ENCODE peak calls at places on chromosomes 13 and 19, in four cellular contexts. S is A549, D is SK-N-SH, E is GM12878. H is an unnamed sample.

GRCh38 chr19:33673996-33674395 is 52.2 kb downstream of the CHST8 start:
- DNase-seq in S (no peak), D (peak; percentile 35), E (no peak), H (no peak)

GRCh38 chr13:76856141-76856571 is 30.0 kb downstream of the KCTD12 start:
- DNase-seq in S (no peak), D (no peak), E (no peak), H (no peak)

GRCh38 chr19:30215248-30215647 is 156.9 kb upstream of the ZNF536 start:
- DNase-seq in S (no peak), D (no peak), E (no peak), H (no peak)

GRCh38 chr13:113907637-113908617 is 44.1 kb upstream of the GAS6 start:
- DNase-seq in S (no peak), D (no peak), E (no peak), H (no peak)

GRCh38 chr13:104043184-104043583 is 977.0 kb upstream of the SLC10A2 start:
- DNase-seq in S (no peak), D (no peak), E (no peak), H (no peak)

GRCh38 chr19:16585808-16586476 is 13.7 kb upstream of the SLC35E1 start:
- DNase-seq in S (no peak), D (no peak), E (peak; percentile 98), H (no peak)

GRCh38 chr13:27658569-27658968 is 36.9 kb downstream of the POLR1D start:
- DNase-seq in S (no peak), D (no peak), E (no peak), H (no peak)

GRCh38 chr19:29562299-29563297 is 36.8 kb downstream of the VSTM2B start:
- DNase-seq in S (no peak), D (no peak), E (no peak), H (no peak)

GRCh38 chr13:71613347-71613746 is 253.7 kb downstream of the DACH1 start:
- DNase-seq in S (no peak), D (no peak), E (no peak), H (no peak)

GRCh38 chr19:1400281-1401137 is 833 bp downstream of the GAMT start:
- DNase-seq in S (no peak), D (peak; percentile 82), E (no peak), H (peak; percentile 77)

GRCh38 chr13:98162935-98163334 is 14.1 kb downstream of the RNF113B start:
- DNase-seq in S (no peak), D (no peak), E (no peak), H (no peak)

GRCh38 chr13:35526577-35526976 is 50.1 kb upstream of the MAB21L1 start:
- DNase-seq in S (no peak), D (no peak), E (no peak), H (no peak)

GRCh38 chr19:29807178-29807577 is 4.6 kb upstream of the CCNE1 start:
- DNase-seq in S (no peak), D (no peak), E (no peak), H (no peak)

GRCh38 chr13:61608138-61608537 is 192.5 kb upstream of the PCDH20 start:
- DNase-seq in S (no peak), D (no peak), E (no peak), H (no peak)
- TF ChIP-seq CHD2 in S (no peak), D (no peak), E (no peak), H (no peak)

GRCh38 chr19:15116856-15117255 is 9.7 kb downstream of the SYDE1 start:
- DNase-seq in S (no peak), D (no peak), E (no peak), H (no peak)
- TF ChIP-seq CHD2 in S (no peak), D (no peak), E (no peak), H (no peak)

GRCh38 chr19:10654610-10655456 is 687 bp downstream of the ILF3 start:
- DNase-seq in S (peak; percentile 64), D (peak; percentile 95), E (no peak), H (peak; percentile 96)
- TF ChIP-seq CHD2 in S (no peak), D (no peak), E (no peak), H (no peak)

DNA sequence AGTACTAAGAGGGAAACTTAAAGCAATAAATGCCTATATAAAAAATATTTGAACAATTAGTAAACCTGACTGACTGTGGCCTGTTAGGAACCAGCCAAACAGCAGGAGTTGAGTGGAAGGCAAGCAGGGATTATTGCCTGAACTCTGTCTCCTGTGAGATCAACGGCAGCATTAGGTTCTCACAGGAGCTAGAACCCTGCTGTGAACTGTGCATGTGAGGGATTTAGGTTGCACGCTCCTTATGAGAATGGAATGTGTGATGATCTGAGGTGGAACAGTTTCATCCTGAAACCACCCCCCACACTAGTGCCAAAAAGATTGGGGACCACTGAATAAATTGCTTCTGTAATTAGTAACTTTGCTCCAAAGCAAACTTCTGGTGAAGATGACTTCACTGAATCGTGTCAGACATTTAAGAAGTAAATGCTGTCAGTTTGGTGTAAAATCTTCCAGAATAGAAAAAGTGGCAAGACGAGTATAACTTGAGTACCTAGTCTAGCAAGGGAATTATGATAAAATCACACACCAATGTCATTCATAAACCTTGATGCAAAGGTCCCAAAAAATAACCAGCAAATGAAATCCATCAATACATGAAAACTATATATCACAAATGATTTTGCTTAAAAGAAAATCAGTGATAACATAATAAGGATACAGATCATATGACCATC is 53.8 kb downstream of the SLC6A16 start:
- DNase-seq in S (no peak), D (no peak), E (no peak), H (no peak)
- TF ChIP-seq CHD2 in S (no peak), D (no peak), E (no peak), H (no peak)

GRCh38 chr13:94859812-94860210 is 147.5 kb upstream of the SOX21 start:
- DNase-seq in S (no peak), D (no peak), E (no peak), H (no peak)

GRCh38 chr13:94854688-94855087 is 142.3 kb upstream of the SOX21 start:
- DNase-seq in S (no peak), D (no peak), E (no peak), H (no peak)

GRCh38 chr13:94860981-94861407 is 148.6 kb upstream of the SOX21 start:
- DNase-seq in S (no peak), D (no peak), E (no peak), H (no peak)

GRCh38 chr13:94858856-94859811 is 146.8 kb upstream of the SOX21 start:
- DNase-seq in S (no peak), D (no peak), E (no peak), H (no peak)
- TF ChIP-seq CHD2 in S (no peak), D (no peak), E (no peak), H (no peak)

GRCh38 chr13:38350114-38350617 is 515 bp downstream of the UFM1 start:
- DNase-seq in S (peak; percentile 25), D (peak; percentile 41), E (no peak), H (peak; percentile 54)

GRCh38 chr13:38346764-38347163 is 2.9 kb upstream of the UFM1 start:
- DNase-seq in S (no peak), D (no peak), E (no peak), H (no peak)

GRCh38 chr13:38349386-38350113 is at the start of gene UFM1:
- DNase-seq in S (peak; percentile 66), D (peak; percentile 83), E (peak; percentile 86), H (peak; percentile 80)

GRCh38 chr13:38348890-38349289 is 761 bp upstream of the UFM1 start:
- DNase-seq in S (peak; percentile 9), D (no peak), E (no peak), H (no peak)
- TF ChIP-seq CHD2 in S (no peak), D (no peak), E (no peak), H (no peak)

GRCh38 chr13:43786766-43787517 is at the start of gene ENOX1:
- DNase-seq in S (peak; percentile 13), D (peak; percentile 92), E (no peak), H (no peak)
- TF ChIP-seq CHD2 in S (no peak), D (no peak), E (no peak), H (no peak)

DNA sequence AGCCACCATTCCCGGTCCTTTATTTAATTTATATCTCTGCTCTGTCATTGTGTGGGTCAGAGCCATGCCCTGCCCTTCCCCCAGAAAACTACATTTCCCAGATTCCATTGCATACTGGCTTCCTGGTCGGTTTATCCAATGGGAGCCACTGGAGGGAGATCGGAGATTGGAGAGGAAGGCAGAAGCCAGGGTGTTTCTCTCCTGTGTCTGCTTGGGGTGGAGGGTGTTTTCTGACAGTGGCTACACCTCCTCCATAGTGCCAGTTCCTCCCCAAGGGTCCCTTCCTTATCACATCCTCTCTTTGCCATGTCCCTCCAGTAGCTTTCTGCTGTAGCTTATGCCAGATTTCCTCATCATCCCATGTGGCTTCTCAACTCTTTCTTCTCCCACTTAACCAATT is 19.0 kb downstream of the OLFM2 start:
- DNase-seq in S (peak; percentile 80), D (peak; percentile 81), E (no peak), H (peak; percentile 80)
- TF ChIP-seq CHD2 in S (no peak), D (no peak), E (no peak), H (no peak)

GRCh38 chr13:32472194-32472621 is 44.3 kb upstream of the N4BP2L1 start:
- DNase-seq in S (no peak), D (no peak), E (peak; percentile 56), H (no peak)
- TF ChIP-seq CHD2 in S (no peak), D (no peak), E (no peak), H (no peak)

GRCh38 chr19:19053508-19054314 is 10.1 kb upstream of the SLC25A42 start:
- DNase-seq in S (peak; percentile 40), D (peak; percentile 82), E (no peak), H (peak; percentile 83)
- TF ChIP-seq CHD2 in S (no peak), D (no peak), E (no peak), H (no peak)

H was measured in K562.